ENCODE peak calls at places on chromosomes 2 and 18, in six cellular contexts. P is stomach, A is ovary, Y is HCT116, N is uterus, L is prostate gland. X is an unnamed sample. For H3K36me3, the result is how much of the 10 kb centered on the place peaks cover.

GRCh38 chr18:59345556-59345955 is 13.5 kb downstream of the LMAN1 start:
- DNase-seq in N (no peak), Y (no peak), A (no peak), L (no peak), P (no peak), X (no peak)

GRCh38 chr2:157874997-157875719 is 972 bp downstream of the ACVR1 start:
- DNase-seq in Y (no peak), L (peak), A (peak), N (peak), P (no peak), X (no peak)

GRCh38 chr2:85584857-85585780 is 888 bp downstream of the VAMP5 start:
- DNase-seq in L (peak), N (peak), A (no peak), Y (no peak), P (peak), X (no peak)

GRCh38 chr18:43442571-43442970 is 165.3 kb upstream of the SYT4 start:
- DNase-seq in L (no peak), Y (no peak), A (no peak), P (no peak), N (no peak), X (no peak)

GRCh38 chr2:169069341-169069740 is at the start of gene DHRS9:
- DNase-seq in N (no peak), Y (peak), L (no peak), A (no peak), P (no peak), X (no peak)

GRCh38 chr2:23505984-23506380 is 121.0 kb downstream of the KLHL29 start:
- DNase-seq in P (no peak), N (peak), L (peak), A (no peak), Y (no peak), X (no peak)

GRCh38 chr18:24651472-24651871 is 191.0 kb downstream of the HRH4 start:
- DNase-seq in N (no peak), A (no peak), L (no peak), P (no peak), Y (no peak), X (no peak)

GRCh38 chr2:24359129-24359528 is 1.2 kb downstream of the ITSN2 start:
- DNase-seq in Y (no peak), L (no peak), P (no peak), A (no peak), N (no peak), X (no peak)

GRCh38 chr2:219689676-219690628 is 62.5 kb downstream of the SLC4A3 start:
- DNase-seq in P (peak), N (peak), A (peak), Y (no peak), L (peak), X (no peak)

GRCh38 chr18:47903809-47904208 is 26.6 kb downstream of the SMAD2 start:
- DNase-seq in Y (no peak), L (no peak), A (no peak), N (no peak), P (no peak), X (no peak)

GRCh38 chr2:99754215-99754614 is 264.4 kb upstream of the REV1 start:
- DNase-seq in L (no peak), A (no peak), Y (no peak), P (no peak), N (no peak), X (no peak)

GRCh38 chr2:186181625-186182024 is 304.4 kb upstream of the ZC3H15 start:
- DNase-seq in A (no peak), N (no peak), L (no peak), Y (no peak), P (no peak), X (no peak)

GRCh38 chr2:64504774-64505720 is 19.1 kb upstream of the AFTPH start:
- DNase-seq in P (no peak), Y (no peak), A (no peak), L (peak), N (no peak), X (no peak)

GRCh38 chr2:3357926-3358325 is 19.7 kb downstream of the EIPR1 start:
- DNase-seq in A (no peak), L (no peak), P (no peak), N (no peak), Y (no peak), X (no peak)

GRCh38 chr18:9081940-9082339 is 20.6 kb upstream of the NDUFV2 start:
- DNase-seq in N (no peak), L (no peak), P (no peak), A (no peak), Y (no peak), X (no peak)

GRCh38 chr18:629303-630150 is 27.9 kb upstream of the TYMS start:
- DNase-seq in N (no peak), A (no peak), L (no peak), Y (no peak), P (no peak), X (no peak)

GRCh38 chr2:73718421-73718820 is 18.7 kb downstream of the TPRKB start:
- DNase-seq in Y (no peak), N (no peak), P (no peak), L (no peak), A (no peak), X (no peak)

GRCh38 chr2:22375094-22375493 is 1009.9 kb upstream of the KLHL29 start:
- DNase-seq in A (no peak), L (no peak), Y (no peak), N (no peak), P (no peak), X (no peak)

GRCh38 chr2:55555977-55556376 is 36.5 kb downstream of the CFAP36 start:
- DNase-seq in N (no peak), A (no peak), L (no peak), P (no peak), Y (no peak), X (no peak)

GRCh38 chr2:141957827-141958440 is 172.9 kb downstream of the LRP1B start:
- DNase-seq in A (no peak), L (no peak), Y (no peak), P (no peak), N (no peak), X (no peak)

GRCh38 chr2:167331636-167332232 is 443.5 kb downstream of the XIRP2 start:
- DNase-seq in P (no peak), A (no peak), Y (no peak), N (no peak), L (no peak), X (no peak)

GRCh38 chr2:128792476-128793054 is 473.9 kb upstream of the HS6ST1 start:
- DNase-seq in N (no peak), L (no peak), P (no peak), A (no peak), Y (no peak), X (peak)

GRCh38 chr2:223918671-223919134 is 26.4 kb downstream of the WDFY1 start:
- DNase-seq in A (no peak), Y (no peak), N (no peak), L (no peak), P (no peak), X (no peak)

GRCh38 chr2:18896106-18896505 is 306.7 kb upstream of the NT5C1B start:
- DNase-seq in Y (no peak), L (no peak), P (no peak), A (no peak), N (no peak), X (no peak)

GRCh38 chr18:10973579-10974260 is 175.6 kb downstream of the PIEZO2 start:
- DNase-seq in P (no peak), N (no peak), Y (no peak), A (no peak), L (no peak), X (no peak)

GRCh38 chr2:228767196-228767595 is 503.9 kb downstream of the PID1 start:
- DNase-seq in A (no peak), P (no peak), N (no peak), Y (no peak), L (no peak), X (no peak)

GRCh38 chr2:119491776-119492525 is 32.3 kb downstream of the SCTR start:
- DNase-seq in P (peak), L (peak), N (no peak), Y (peak), A (no peak), X (no peak)

GRCh38 chr2:8752385-8752784 is 70.5 kb downstream of the ID2 start:
- DNase-seq in L (no peak), P (no peak), Y (no peak), A (no peak), N (no peak), X (no peak)

GRCh38 chr2:166900700-166901099 is 12.4 kb downstream of the XIRP2 start:
- DNase-seq in L (no peak), N (no peak), Y (no peak), P (no peak), A (no peak), X (no peak)

GRCh38 chr2:232458051-232458660 is 2.2 kb downstream of the ALPI start:
- DNase-seq in L (no peak), Y (no peak), A (no peak), P (no peak), N (no peak), X (no peak)

GRCh38 chr18:79383388-79384056 is 12.2 kb upstream of the NFATC1 start:
- DNase-seq in Y (no peak), N (no peak), L (no peak), A (no peak), P (no peak), X (no peak)

GRCh38 chr2:240604291-240604938 is 17.9 kb downstream of the CAPN10 start:
- DNase-seq in L (no peak), A (peak), Y (peak), N (peak), P (peak), X (no peak)

GRCh38 chr2:190961918-190962487 is 52.0 kb downstream of the STAT1 start:
- DNase-seq in Y (no peak), P (no peak), N (no peak), A (no peak), L (no peak), X (no peak)

GRCh38 chr2:190964170-190964795 is 49.7 kb downstream of the STAT1 start:
- DNase-seq in P (no peak), L (no peak), Y (no peak), A (no peak), N (no peak), X (no peak)

GRCh38 chr2:190968522-190968921 is 45.4 kb downstream of the STAT1 start:
- DNase-seq in Y (no peak), P (no peak), L (no peak), N (no peak), A (no peak), X (no peak)

GRCh38 chr2:190963088-190963487 is 50.9 kb downstream of the STAT1 start:
- DNase-seq in A (no peak), Y (no peak), L (no peak), P (no peak), N (no peak), X (no peak)

DNA sequence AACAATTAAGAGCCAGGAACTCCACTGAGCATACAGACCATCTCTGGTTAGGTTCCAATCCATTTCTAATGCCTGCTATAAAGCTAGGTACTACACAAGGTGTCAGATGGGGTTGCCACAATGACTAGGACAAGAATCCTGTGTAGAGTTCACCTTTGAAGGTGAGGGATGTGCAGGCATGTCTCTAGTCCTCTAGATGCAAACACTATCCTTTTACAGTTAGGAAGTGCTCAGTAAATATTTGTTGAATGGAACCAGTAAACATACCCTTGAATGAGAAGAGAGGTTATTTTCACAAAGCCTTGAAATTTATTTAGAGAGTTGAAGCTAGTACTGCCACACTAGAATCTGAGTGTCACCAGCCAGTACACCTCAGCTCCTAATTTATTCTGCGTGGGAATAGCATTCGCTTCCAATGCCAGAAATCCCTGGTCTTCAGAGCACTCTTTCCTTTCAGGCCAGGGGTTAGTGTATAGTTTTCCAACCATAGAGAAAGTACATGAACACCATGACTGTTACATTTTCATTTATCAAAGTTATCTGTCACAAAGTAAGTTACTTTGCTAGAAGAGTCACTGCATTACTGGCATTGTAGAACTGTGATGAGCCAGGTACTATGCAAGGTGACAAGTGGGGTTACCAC is 48.3 kb downstream of the STAT1 start:
- DNase-seq in A (no peak), Y (no peak), N (no peak), L (no peak), P (no peak), X (no peak)
- TF ChIP-seq POLR2A in A (no peak), Y (no peak), N (no peak), L (no peak), P (no peak), X (no peak)

GRCh38 chr2:10186868-10187535 is 64.5 kb downstream of the RRM2 start:
- DNase-seq in Y (no peak), A (no peak), L (no peak), P (no peak), N (no peak), X (no peak)

GRCh38 chr2:10187661-10188060 is 65.1 kb downstream of the RRM2 start:
- DNase-seq in A (no peak), L (no peak), P (no peak), N (no peak), Y (no peak), X (no peak)

GRCh38 chr2:10190255-10190654 is 67.7 kb downstream of the RRM2 start:
- DNase-seq in P (no peak), N (no peak), A (no peak), Y (no peak), L (no peak), X (no peak)

GRCh38 chr2:10188211-10188610 is 65.7 kb downstream of the RRM2 start:
- DNase-seq in Y (peak), P (peak), L (no peak), N (no peak), A (no peak), X (no peak)

DNA sequence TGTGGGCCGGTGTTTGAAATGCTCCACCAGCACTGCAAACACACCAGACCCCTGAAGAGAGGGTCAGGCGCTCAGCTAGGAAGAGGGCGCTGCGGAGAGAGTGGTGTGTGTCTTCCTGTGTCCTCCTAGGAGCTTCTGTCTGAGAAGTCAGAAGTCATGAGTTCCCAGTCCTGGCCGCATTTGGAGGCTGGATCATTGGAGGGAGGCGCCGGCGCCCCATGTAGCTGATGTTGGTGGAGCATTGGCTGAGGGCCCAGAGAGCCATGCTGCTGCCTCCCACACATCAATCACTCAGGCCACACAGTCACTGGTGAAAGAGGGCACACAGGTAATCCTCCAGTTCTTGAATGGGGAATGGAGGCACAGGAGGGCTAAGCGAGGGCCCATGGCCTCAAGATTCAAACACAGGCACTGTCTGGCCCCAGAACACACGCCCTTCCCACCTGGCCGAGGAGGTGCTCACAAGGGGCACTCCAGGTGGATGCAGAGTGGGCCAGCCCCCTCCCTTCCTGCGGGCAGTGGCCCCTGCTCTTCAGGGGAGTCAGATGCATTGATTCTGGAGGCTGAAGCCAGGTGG is 66.3 kb downstream of the RRM2 start:
- DNase-seq in P (no peak), A (no peak), N (no peak), Y (no peak), L (no peak), X (no peak)
- H3K36me3 ChIP-seq in P (under half), A (under half), N (under half), Y (under half), L (under half), X (under half)

GRCh38 chr2:7430421-7430868 is 513.2 kb downstream of the RNF144A start:
- DNase-seq in Y (no peak), N (no peak), L (no peak), A (no peak), P (no peak), X (no peak)
- H3K4me3 ChIP-seq in Y (no peak), N (no peak), L (no peak), A (no peak), P (peak), X (peak)

GRCh38 chr2:21008014-21008789 is 35.7 kb downstream of the APOB start:
- DNase-seq in Y (no peak), N (no peak), A (no peak), P (no peak), L (no peak), X (no peak)
- TF ChIP-seq POLR2A in Y (no peak), N (no peak), A (no peak), P (no peak), L (no peak), X (no peak)

GRCh38 chr2:26591619-26592505 is 49.3 kb downstream of the CIB4 start:
- DNase-seq in P (no peak), A (no peak), Y (no peak), N (peak), L (no peak), X (no peak)
- H3K36me3 ChIP-seq in P (under half), A (under half), Y (under half), N (under half), L (under half), X (under half)

GRCh38 chr2:152418688-152419087 is 83.7 kb downstream of the FMNL2 start:
- DNase-seq in N (no peak), L (no peak), P (no peak), A (no peak), Y (no peak), X (no peak)

GRCh38 chr2:152420923-152421322 is 85.9 kb downstream of the FMNL2 start:
- DNase-seq in N (no peak), Y (no peak), L (no peak), A (no peak), P (no peak), X (no peak)

GRCh38 chr2:152419944-152420813 is 85.2 kb downstream of the FMNL2 start:
- DNase-seq in A (no peak), Y (no peak), P (no peak), L (no peak), N (no peak), X (no peak)

GRCh38 chr2:152423684-152424083 is 88.7 kb downstream of the FMNL2 start:
- DNase-seq in P (no peak), Y (no peak), A (no peak), N (no peak), L (no peak), X (no peak)

GRCh38 chr2:152421521-152422367 is 86.8 kb downstream of the FMNL2 start:
- DNase-seq in L (peak), N (peak), A (no peak), P (peak), Y (peak), X (no peak)
- H3K4me3 ChIP-seq in L (no peak), N (no peak), A (no peak), P (no peak), Y (no peak), X (no peak)

DNA sequence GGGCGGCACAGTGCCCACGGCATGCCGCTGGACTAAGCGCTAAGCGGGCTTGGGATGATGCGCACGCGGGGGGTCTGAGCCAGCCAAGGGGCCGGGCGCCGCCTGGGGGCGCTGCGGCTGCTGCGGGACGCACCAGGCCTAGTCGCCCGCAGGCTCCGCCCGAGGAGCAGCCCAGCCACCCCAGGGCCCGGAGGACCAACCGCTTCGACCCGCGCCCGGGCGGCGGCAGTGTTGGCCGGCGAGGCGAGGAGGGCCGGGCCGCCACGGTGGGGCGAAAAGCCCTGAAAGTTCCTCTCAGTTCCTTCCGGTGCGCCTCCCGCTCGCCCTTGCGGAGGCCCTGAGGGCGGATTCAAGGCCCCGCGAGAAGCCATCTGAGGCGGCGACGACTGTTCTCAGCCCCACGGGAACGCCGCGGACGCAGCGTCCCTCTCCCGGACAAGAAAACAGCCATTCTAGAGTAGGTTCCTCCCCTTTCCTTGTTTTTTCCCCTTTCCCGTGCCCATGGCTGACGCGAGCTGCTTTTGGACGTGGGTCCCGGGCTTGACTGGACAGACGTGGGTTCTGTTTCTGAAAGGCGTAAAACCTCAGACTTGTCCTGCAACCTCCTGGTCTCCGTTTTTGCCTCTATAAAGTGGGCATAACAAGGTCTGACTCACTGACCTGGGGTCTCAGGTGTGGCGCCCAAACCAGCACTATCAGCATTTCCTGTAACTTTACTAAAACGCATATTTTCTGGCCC is at the start of gene ANKAR:
- DNase-seq in Y (no peak), A (peak), N (peak), P (peak), L (peak), X (no peak)
- TF ChIP-seq POLR2A in Y (no peak), A (peak), N (peak), P (no peak), L (peak), X (peak)

DNA sequence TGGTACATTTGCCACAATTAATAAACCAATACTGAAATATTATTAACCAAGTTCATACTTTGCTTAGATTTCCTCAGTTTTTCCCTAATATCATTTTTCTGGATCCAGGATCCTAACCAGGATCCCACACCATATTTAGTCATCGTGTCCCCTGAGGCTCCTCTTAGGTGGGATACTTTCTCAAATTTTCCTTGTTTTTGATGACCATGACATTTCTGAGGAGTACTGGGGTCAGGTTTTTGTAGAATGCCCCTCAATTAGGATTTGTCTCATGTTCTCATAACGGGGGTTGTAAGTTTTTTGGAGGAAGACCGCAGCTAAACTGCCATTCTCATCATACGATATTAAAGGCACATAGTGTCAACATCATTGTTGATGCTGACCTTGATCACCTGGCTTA is 15.5 kb upstream of the ERCC3 start:
- DNase-seq in P (no peak), A (no peak), Y (no peak), L (no peak), N (no peak), X (no peak)
- H3K36me3 ChIP-seq in P (under half), A (under half), Y (under half), L (under half), N (under half), X (under half)

X was measured in vagina.